ENCODE peak calls at places on chromosome 1, in five cellular contexts. U is psoas muscle, O is adrenal gland, S is fibroblast of pulmonary artery, V is HL-60. R is an unnamed sample.

GRCh38 chr1:63772201-63772600 is 1.6 kb upstream of the ROR1 start:
- DNase-seq in S (no peak), V (no peak), O (no peak), U (no peak), R (no peak)

GRCh38 chr1:1211541-1212511 is 2.1 kb downstream of the TNFRSF4 start:
- DNase-seq in S (no peak), O (no peak), U (peak; percentile 11), V (no peak), R (no peak)

GRCh38 chr1:171422489-171422888 is 62.8 kb upstream of the PRRC2C start:
- DNase-seq in O (no peak), U (no peak), V (no peak), S (peak; percentile 29), R (no peak)

GRCh38 chr1:230317823-230318819 is 108.0 kb downstream of the PGBD5 start:
- DNase-seq in S (peak; percentile 31), V (peak; percentile 44), U (peak; percentile 49), O (no peak), R (no peak)

GRCh38 chr1:193540511-193540910 is 354.1 kb upstream of the B3GALT2 start:
- DNase-seq in S (no peak), U (no peak), V (no peak), O (no peak), R (no peak)

GRCh38 chr1:108561145-108561458 is 1.2 kb downstream of the EEIG2 start:
- DNase-seq in V (no peak), U (no peak), S (no peak), O (no peak), R (no peak)

GRCh38 chr1:205183676-205184335 is 27.7 kb downstream of the DSTYK start:
- DNase-seq in U (no peak), O (no peak), V (peak; percentile 1), S (no peak), R (no peak)

GRCh38 chr1:178651742-178652141 is 73.3 kb upstream of the RALGPS2 start:
- DNase-seq in S (peak; percentile 44), V (no peak), O (no peak), U (no peak), R (no peak)

GRCh38 chr1:155976913-155977606 is 1.3 kb downstream of the ARHGEF2 start:
- DNase-seq in O (no peak), V (peak; percentile 30), U (no peak), S (no peak), R (no peak)

GRCh38 chr1:65250826-65251225 is 58.5 kb upstream of the DNAJC6 start:
- DNase-seq in U (no peak), V (no peak), O (no peak), S (no peak), R (no peak)

GRCh38 chr1:56954664-56955063 is 11.2 kb downstream of the C8B start:
- DNase-seq in S (no peak), U (no peak), V (no peak), O (no peak), R (no peak)

GRCh38 chr1:10832703-10833102 is 36.3 kb upstream of the CASZ1 start:
- DNase-seq in U (no peak), O (no peak), V (no peak), S (no peak), R (no peak)

GRCh38 chr1:177181631-177182291 is 11.0 kb downstream of the BRINP2 start:
- DNase-seq in U (peak; percentile 53), V (peak; percentile 39), O (peak; percentile 66), S (peak; percentile 48), R (no peak)

GRCh38 chr1:15172405-15173259 is 19.1 kb downstream of the TMEM51 start:
- DNase-seq in U (no peak), O (no peak), S (peak; percentile 64), V (no peak), R (no peak)

GRCh38 chr1:18820791-18821641 is 38.4 kb downstream of the TAS1R2 start:
- DNase-seq in O (peak; percentile 66), S (peak; percentile 75), U (peak; percentile 78), V (peak; percentile 45), R (no peak)

GRCh38 chr1:78279051-78279450 is 211.7 kb upstream of the PTGFR start:
- DNase-seq in V (no peak), U (no peak), S (peak; percentile 88), O (no peak), R (no peak)

GRCh38 chr1:84260852-84261518 is 40.5 kb upstream of the SAMD13 start:
- DNase-seq in S (no peak), V (no peak), U (no peak), O (no peak), R (no peak)
- TF ChIP-seq CTCF in S (no peak), V (no peak), U (no peak), O (no peak), R (no peak)

DNA sequence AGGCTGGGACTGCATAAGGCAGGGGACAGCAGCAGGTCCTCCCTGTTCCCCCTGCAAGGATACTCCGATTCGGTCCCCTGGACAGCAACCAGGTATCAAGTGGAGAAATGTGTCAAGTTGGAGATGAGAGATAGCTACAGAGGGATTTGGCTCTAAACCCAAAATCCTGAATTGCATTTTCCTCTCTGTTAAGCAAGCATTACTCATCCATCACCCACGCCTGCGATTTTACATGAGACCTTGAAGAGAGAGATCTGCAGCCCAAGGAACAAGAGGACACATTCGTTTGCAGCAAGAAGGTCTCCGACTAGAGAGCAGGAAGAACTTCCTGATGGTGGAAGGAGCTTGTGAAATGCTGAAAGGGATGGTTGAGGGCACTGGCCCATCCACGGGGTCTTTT is 21.9 kb downstream of the SYT2 start:
- DNase-seq in O (no peak), S (peak; percentile 6), U (no peak), V (no peak), R (no peak)
- TF ChIP-seq CTCF in O (no peak), S (no peak), U (no peak), V (no peak), R (no peak)

GRCh38 chr1:181632492-181632891 is 149.2 kb downstream of the CACNA1E start:
- DNase-seq in V (no peak), S (no peak), U (no peak), O (no peak), R (no peak)
- TF ChIP-seq CTCF in V (no peak), S (no peak), U (no peak), O (no peak), R (no peak)

GRCh38 chr1:245155186-245156040 is 628 bp downstream of the KIF26B start:
- DNase-seq in S (peak; percentile 39), U (no peak), O (no peak), V (peak; percentile 11), R (no peak)

GRCh38 chr1:245153645-245154428 is 948 bp upstream of the KIF26B start:
- DNase-seq in U (no peak), O (no peak), V (peak; percentile 18), S (no peak), R (no peak)

GRCh38 chr1:245154429-245155185 is at the start of gene KIF26B:
- DNase-seq in V (peak; percentile 48), S (peak; percentile 68), U (no peak), O (peak; percentile 31), R (no peak)

GRCh38 chr1:245156041-245156735 is 1.4 kb downstream of the KIF26B start:
- DNase-seq in O (peak; percentile 80), U (peak; percentile 77), V (peak; percentile 87), S (peak; percentile 76), R (no peak)

GRCh38 chr1:245156736-245157505 is 2.1 kb downstream of the KIF26B start:
- DNase-seq in O (no peak), U (no peak), S (peak; percentile 29), V (no peak), R (no peak)
- TF ChIP-seq CTCF in O (peak; percentile 31), U (peak; percentile 9), S (no peak), V (no peak), R (no peak)

GRCh38 chr1:84541679-84542078 is 32.6 kb downstream of the CTBS start:
- DNase-seq in S (peak; percentile 13), O (no peak), V (no peak), U (no peak), R (no peak)
- TF ChIP-seq CTCF in S (peak; percentile 24), O (no peak), V (no peak), U (peak; percentile 24), R (peak; percentile 19)